ENCODE peak calls at places on chromosomes 3 and 15, in four cellular contexts. K is endothelial cell of umbilical vein; J is tibial nerve; M is CD8-positive, alpha-beta T cell. N is an unnamed sample.

GRCh38 chr15:65069179-65069578 is 1.4 kb upstream of the RASL12 start:
- DNase-seq in K (no peak), J (no peak), M (no peak), N (no peak)

GRCh38 chr3:94349310-94349848 is 286.5 kb downstream of the NSUN3 start:
- DNase-seq in K (no peak), J (no peak), M (no peak), N (no peak)

GRCh38 chr3:150528359-150528797 is 17.9 kb downstream of the SERP1 start:
- DNase-seq in K (peak), J (no peak), M (no peak), N (no peak)

GRCh38 chr3:138188013-138188352 is 882 bp downstream of the ARMC8 start:
- DNase-seq in K (peak), J (peak), M (no peak), N (no peak)

GRCh38 chr3:49298511-49298910 is 21.5 kb upstream of the C3orf62 start:
- DNase-seq in K (no peak), J (no peak), M (no peak), N (no peak)

GRCh38 chr3:4978966-4979400 is 254 bp upstream of the BHLHE40 start:
- DNase-seq in K (peak), J (peak), M (peak), N (peak)

GRCh38 chr3:129345971-129346370 is 67.3 kb downstream of the HMCES start:
- DNase-seq in K (peak), J (no peak), M (no peak), N (no peak)

GRCh38 chr15:90097475-90097874 is 4.8 kb downstream of the IDH2 start:
- DNase-seq in K (no peak), J (no peak), M (peak), N (no peak)

GRCh38 chr15:68413363-68414255 is 18.4 kb downstream of the ITGA11 start:
- DNase-seq in K (no peak), J (peak), M (no peak), N (no peak)

GRCh38 chr3:21750291-21750690 is 719 bp downstream of the ZNF385D start:
- DNase-seq in K (no peak), J (no peak), M (no peak), N (no peak)

GRCh38 chr3:127444761-127445160 is 145.8 kb downstream of the TPRA1 start:
- DNase-seq in K (no peak), J (no peak), M (no peak), N (no peak)

GRCh38 chr3:37942646-37943045 is 47.9 kb upstream of the VILL start:
- DNase-seq in K (no peak), J (no peak), M (no peak), N (no peak)
- H3K27ac ChIP-seq in K (no peak), J (peak), M (no peak), N (peak)

DNA sequence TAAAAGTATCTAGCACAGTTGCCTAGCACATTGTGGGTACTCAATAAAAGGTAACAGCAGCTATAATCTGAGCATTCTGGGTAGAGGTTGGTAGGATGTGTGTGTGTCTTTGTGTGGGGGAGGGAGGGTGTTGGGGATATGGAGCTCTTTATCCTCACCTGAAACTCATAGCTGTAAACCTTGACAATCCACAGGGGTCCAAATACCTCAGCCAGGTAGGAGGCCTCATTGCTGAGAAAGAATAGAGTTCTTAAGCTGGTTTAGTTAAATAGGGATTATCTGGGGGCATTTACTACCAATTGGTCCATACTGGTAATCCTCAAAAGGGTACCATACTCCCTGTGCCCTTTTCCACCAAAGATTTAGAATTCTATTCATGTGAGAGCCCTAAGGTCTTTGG is 3.9 kb downstream of the SERF2 start:
- DNase-seq in K (no peak), J (no peak), M (no peak), N (no peak)
- H3K27ac ChIP-seq in K (no peak), J (no peak), M (no peak), N (no peak)

GRCh38 chr15:63353261-63353660 is 28.4 kb downstream of the CA12 start:
- DNase-seq in K (no peak), J (no peak), M (no peak), N (no peak)
- H3K27ac ChIP-seq in K (no peak), J (no peak), M (no peak), N (no peak)

GRCh38 chr15:63490345-63491034 is 13.9 kb upstream of the USP3 start:
- DNase-seq in K (no peak), J (peak), M (no peak), N (no peak)
- H3K27ac ChIP-seq in K (no peak), J (no peak), M (no peak), N (no peak)

DNA sequence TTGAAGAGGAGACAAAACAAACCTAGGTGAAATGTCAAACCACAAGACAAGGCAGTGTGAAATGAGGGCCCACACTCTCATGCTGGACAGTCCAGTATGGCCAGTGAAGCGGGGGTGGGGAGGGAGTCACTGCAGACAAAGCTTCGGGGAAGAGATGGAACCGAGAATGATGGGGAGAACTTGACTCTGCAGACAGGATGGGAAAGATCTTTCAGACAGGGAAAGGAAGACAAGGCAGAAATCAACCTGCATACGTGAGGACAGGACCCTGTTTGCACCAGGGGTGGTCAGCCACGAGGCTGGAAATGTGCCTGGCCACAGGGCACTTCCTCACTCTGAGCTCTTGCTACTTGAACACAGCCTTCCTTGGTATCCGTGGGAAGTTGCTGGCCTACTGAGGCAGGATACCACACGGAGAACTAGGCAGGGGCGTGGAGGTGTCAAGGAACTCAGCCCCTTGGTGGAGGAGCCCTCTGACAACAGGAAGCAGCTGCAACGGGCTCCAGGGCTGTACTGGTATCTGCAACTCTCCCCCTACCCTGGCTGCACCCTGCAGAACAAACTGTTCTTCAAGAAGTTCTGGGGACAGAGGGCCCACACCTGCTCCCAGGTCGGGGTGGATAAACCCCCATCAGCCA is 9.3 kb upstream of the SRP14 start:
- DNase-seq in K (peak), J (no peak), M (peak), N (no peak)
- H3K27ac ChIP-seq in K (peak), J (peak), M (no peak), N (peak)